ENCODE peak calls at places on chromosomes 12 and 14, in four cellular contexts. D, U, R and X are unnamed samples.

GRCh38 chr14:100605230-100605629 is 18.0 kb upstream of the BEGAIN start:
- DNase-seq in D (no peak), U (no peak), R (no peak), X (no peak)

GRCh38 chr12:91988076-91988475 is 157.6 kb downstream of the BTG1 start:
- DNase-seq in D (no peak), U (no peak), R (no peak), X (no peak)

GRCh38 chr14:100274250-100274649 is 32.0 kb downstream of the SLC25A29 start:
- DNase-seq in D (no peak), U (no peak), R (no peak), X (no peak)

GRCh38 chr12:57983150-57983857 is 41.9 kb downstream of the ATP23 start:
- DNase-seq in D (no peak), U (peak), R (no peak), X (no peak)

GRCh38 chr12:104573-105081 is 38.1 kb downstream of the IQSEC3 start:
- DNase-seq in D (no peak), U (peak), R (no peak), X (no peak)

GRCh38 chr12:123850246-123851134 is 88.4 kb downstream of the DNAH10 start:
- DNase-seq in D (no peak), U (no peak), R (no peak), X (no peak)

GRCh38 chr14:104642540-104642868 is 37.9 kb upstream of the TMEM179 start:
- DNase-seq in D (no peak), U (no peak), R (no peak), X (no peak)

GRCh38 chr12:58425481-58426392 is 484.4 kb downstream of the ATP23 start:
- DNase-seq in D (peak), U (peak), R (no peak), X (no peak)

GRCh38 chr12:1915082-1915968 is 3.1 kb downstream of the CACNA2D4 start:
- DNase-seq in D (no peak), U (no peak), R (peak), X (no peak)

GRCh38 chr12:1519642-1520041 is 74.7 kb downstream of the FBXL14 start:
- DNase-seq in D (no peak), U (no peak), R (no peak), X (no peak)

GRCh38 chr12:13147688-13148531 is 44.4 kb upstream of the GSG1 start:
- DNase-seq in D (no peak), U (no peak), R (no peak), X (no peak)

GRCh38 chr12:105420659-105421240 is 90.3 kb downstream of the C12orf75 start:
- DNase-seq in D (peak), U (peak), R (peak), X (peak)

GRCh38 chr12:59615392-59616165 is 19.8 kb downstream of the SLC16A7 start:
- DNase-seq in D (no peak), U (no peak), R (no peak), X (no peak)

GRCh38 chr12:128754275-128754674 is 69.5 kb downstream of the SLC15A4 start:
- DNase-seq in D (no peak), U (no peak), R (no peak), X (no peak)

GRCh38 chr12:58566599-58566998 is 353.7 kb downstream of the LRIG3 start:
- DNase-seq in D (no peak), U (no peak), R (no peak), X (no peak)

DNA sequence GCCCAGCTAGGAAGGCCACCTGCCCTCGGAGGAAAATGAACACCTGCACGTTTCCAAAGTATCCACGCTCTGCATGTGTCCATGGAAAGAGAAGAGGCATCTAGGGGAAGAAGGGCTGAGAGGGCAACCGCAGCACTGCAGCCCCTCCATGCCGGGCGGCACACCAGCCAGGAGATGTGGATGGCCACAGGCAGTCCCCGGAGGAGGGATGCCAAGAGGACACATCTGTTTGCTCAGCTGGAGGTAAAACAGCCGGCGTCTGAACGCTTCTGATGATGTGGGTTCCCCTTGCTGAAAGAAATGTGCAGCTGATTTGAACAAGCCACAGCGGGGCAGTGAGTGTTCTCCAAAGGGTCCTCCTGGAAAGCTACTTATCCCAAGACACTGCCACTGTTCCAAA is 34.0 kb downstream of the CHGA start:
- DNase-seq in D (no peak), U (no peak), R (no peak), X (no peak)
- TF ChIP-seq JUND in D (no peak), U (no peak), R (no peak), X (no peak)

DNA sequence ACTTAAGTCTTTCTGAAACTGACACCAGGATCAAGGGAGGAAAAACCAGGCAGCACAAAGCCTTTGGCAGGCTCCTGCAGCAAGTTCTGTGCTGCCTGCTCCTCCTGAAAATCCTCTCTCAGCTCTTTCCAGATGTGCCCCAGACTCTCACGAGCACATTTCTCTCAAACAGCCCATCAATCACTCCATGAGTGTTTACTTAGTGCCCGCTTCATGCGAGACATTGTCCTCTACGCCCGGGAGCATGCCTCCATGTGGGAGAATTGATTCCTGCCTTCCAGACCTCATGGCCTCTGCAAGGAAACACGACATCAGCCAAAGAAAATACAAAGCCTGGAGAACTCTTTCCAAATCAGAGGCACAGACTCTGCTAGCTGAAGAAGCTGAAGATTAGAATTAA is 46.5 kb upstream of the TSPAN11 start:
- DNase-seq in D (no peak), U (no peak), R (no peak), X (no peak)
- TF ChIP-seq JUND in D (no peak), U (no peak), R (no peak), X (no peak)

DNA sequence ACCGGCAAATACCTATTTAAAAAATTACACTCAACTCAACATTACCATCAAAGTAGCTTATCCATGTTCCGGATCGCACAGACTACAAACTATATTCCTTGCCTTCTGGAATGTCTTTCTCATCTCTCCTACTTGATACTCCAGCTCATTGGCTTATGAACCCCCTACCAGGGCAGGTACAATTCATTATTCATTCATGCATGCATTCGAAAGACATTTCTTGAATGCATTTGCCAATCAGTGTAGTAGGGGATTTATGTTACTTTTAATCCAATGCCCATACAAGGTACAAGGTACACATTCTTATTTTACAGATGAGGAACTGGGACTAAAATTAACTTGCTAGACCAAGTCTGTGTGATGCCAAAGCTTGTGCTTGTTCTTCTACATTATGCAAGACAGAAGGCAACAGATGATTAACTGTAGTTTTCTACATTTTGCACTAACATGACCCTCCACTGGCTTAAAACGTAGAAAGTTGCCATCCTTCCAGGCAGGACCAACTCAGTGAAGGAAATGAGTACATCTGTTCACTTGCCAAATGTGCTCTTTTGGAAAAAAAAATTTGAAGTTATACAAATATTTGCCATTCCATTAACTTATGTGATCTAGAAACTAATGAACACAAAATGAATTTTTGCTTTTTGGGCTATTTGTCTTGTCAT is 53.7 kb upstream of the KCNJ8 start:
- DNase-seq in D (no peak), U (no peak), R (no peak), X (no peak)
- TF ChIP-seq JUND in D (no peak), U (no peak), R (no peak), X (no peak)

GRCh38 chr14:61080591-61081010 is 99.6 kb downstream of the SLC38A6 start:
- DNase-seq in D (peak), U (no peak), R (no peak), X (no peak)
- TF ChIP-seq JUND in D (no peak), U (no peak), R (no peak), X (no peak)

GRCh38 chr12:101942206-101942605 is 64.8 kb downstream of the DRAM1 start:
- DNase-seq in D (no peak), U (no peak), R (no peak), X (no peak)

GRCh38 chr12:101941306-101942000 is 64.1 kb downstream of the DRAM1 start:
- DNase-seq in D (no peak), U (no peak), R (no peak), X (no peak)

GRCh38 chr12:101939306-101939705 is 61.9 kb downstream of the DRAM1 start:
- DNase-seq in D (no peak), U (no peak), R (no peak), X (no peak)

GRCh38 chr12:101940400-101940950 is 63.1 kb downstream of the DRAM1 start:
- DNase-seq in D (no peak), U (no peak), R (no peak), X (no peak)

GRCh38 chr12:101939856-101940265 is 62.5 kb downstream of the DRAM1 start:
- DNase-seq in D (no peak), U (peak), R (peak), X (peak)
- TF ChIP-seq JUND in D (peak), U (no peak), R (no peak), X (no peak)

DNA sequence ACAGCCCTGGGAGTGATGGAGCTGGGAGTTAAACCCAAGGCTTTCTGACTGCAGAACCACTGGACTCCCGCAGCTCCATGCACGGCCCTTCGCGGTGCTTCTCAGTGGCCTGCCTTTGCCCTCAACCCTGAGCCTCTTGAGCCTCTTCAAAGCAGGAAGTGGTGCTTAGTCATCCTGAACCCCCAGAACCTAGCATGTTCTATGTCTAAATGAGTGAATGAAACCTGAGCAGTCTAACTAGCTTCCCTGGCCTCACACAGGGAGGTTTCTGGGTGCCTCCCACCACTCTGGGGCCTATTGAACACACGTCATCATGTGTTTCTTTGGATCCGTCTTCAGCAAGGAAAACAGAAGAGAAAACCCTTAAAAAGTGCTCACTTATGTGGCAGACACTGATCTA is 117.9 kb upstream of the SFSWAP start:
- DNase-seq in D (peak), U (no peak), R (no peak), X (no peak)
- TF ChIP-seq JUND in D (no peak), U (no peak), R (no peak), X (no peak)

GRCh38 chr14:84250863-84251262 is 1279.1 kb upstream of the FLRT2 start:
- DNase-seq in D (no peak), U (no peak), R (no peak), X (no peak)

GRCh38 chr14:84252706-84253105 is 1277.2 kb upstream of the FLRT2 start:
- DNase-seq in D (no peak), U (no peak), R (no peak), X (no peak)

GRCh38 chr14:84254205-84254788 is 1275.6 kb upstream of the FLRT2 start:
- DNase-seq in D (no peak), U (no peak), R (no peak), X (peak)
- TF ChIP-seq JUND in D (no peak), U (no peak), R (no peak), X (no peak)

GRCh38 chr14:49853158-49853477 is 530 bp upstream of the NEMF start:
- DNase-seq in D (no peak), U (no peak), R (no peak), X (no peak)

GRCh38 chr14:49852351-49853157 is at the start of gene NEMF:
- DNase-seq in D (peak), U (peak), R (peak), X (peak)

GRCh38 chr14:49849213-49849847 is 3.3 kb downstream of the NEMF start:
- DNase-seq in D (no peak), U (no peak), R (no peak), X (no peak)

GRCh38 chr14:49857427-49858003 is 4.9 kb upstream of the NEMF start:
- DNase-seq in D (no peak), U (no peak), R (no peak), X (no peak)

DNA sequence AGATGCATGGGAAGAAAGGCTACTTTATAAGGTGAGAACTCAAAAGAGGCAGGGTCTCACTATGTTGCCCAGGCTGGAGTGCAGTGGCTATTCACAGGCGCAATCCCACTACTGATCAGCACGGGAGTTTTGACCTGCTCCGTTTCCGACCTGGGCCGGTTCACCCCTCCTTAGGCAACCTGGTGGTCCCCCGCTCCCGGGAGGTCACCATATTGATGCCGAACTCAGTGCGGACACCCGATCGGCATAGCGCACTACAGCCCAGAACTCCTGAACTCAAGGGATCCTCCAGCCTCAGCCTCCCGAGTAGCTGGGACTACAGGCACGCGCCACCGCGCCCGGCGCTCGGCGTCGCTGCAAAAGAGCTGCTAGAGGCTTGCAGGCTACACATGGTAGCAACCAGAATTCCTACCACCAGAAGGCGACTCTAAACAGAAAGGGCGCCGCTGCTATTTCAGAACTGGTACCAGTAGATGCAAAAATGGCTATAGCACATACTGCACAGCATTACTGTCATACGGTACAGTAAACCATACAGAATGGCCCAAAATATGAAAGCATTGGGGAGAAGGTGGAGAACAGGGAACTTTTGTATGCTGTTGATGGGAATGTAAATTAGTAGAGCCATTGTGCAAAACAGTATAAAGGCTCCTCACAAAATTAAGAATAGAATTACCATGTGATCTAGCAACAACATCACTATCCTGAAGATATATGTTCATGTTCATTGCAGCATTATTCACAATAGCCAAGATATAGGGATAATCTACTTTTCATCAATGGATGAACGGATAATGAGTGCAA is 1.2 kb upstream of the NEMF start:
- DNase-seq in D (no peak), U (peak), R (no peak), X (peak)
- TF ChIP-seq JUND in D (no peak), U (no peak), R (no peak), X (no peak)

DNA sequence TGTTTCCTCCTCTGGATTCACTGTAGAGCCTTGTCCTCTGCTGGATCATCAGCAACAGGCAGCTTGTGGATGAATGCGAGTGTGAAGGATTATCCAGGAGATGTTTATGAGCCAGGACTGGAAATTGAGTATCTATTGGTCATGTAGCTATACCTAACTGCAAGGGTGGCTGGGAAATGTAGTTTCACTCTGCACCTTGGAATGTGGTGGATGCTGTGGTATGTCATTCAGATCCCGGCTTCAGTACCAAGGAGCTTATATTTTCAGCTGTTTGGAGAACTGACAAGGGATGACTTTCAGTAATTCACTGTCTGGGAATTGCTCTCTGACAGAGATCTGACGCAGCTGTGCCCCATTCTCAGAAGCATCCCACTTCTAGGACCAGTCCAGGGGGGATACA is 792.3 kb upstream of the NOVA1 start:
- DNase-seq in D (no peak), U (no peak), R (no peak), X (no peak)
- TF ChIP-seq JUND in D (no peak), U (no peak), R (no peak), X (no peak)